ENCODE peak calls at places on chromosomes 7 and 10, in eight cellular contexts. One of them, this sample, is unnamed.

GRCh38 chr10:114042895-114043531 is 653 bp upstream of the ADRB1 start:
- DNase-seq in heart left ventricle: peak; percentile 78
- DNase-seq in choroid plexus epithelial cell: peak; percentile 63
- DNase-seq in CD8-positive, alpha-beta T cell: no peak
- DNase-seq in psoas muscle: peak; percentile 29
- DNase-seq in cardiac fibroblast: no peak
- DNase-seq in tibial artery: no peak
- DNase-seq in fibroblast of the aortic adventitia: peak; percentile 4
- DNase-seq in this sample: no peak

GRCh38 chr7:479115-479947 is 40.3 kb downstream of the PDGFA start:
- DNase-seq in heart left ventricle: peak; percentile 21
- DNase-seq in choroid plexus epithelial cell: no peak
- DNase-seq in CD8-positive, alpha-beta T cell: no peak
- DNase-seq in psoas muscle: no peak
- DNase-seq in cardiac fibroblast: no peak
- DNase-seq in tibial artery: peak; percentile 3
- DNase-seq in fibroblast of the aortic adventitia: no peak
- DNase-seq in this sample: no peak

GRCh38 chr7:155003215-155003999 is 483 bp upstream of the PAXIP1 start:
- DNase-seq in heart left ventricle: peak; percentile 90
- DNase-seq in choroid plexus epithelial cell: peak; percentile 78
- DNase-seq in CD8-positive, alpha-beta T cell: peak; percentile 86
- DNase-seq in psoas muscle: peak; percentile 84
- DNase-seq in cardiac fibroblast: peak; percentile 84
- DNase-seq in tibial artery: peak; percentile 54
- DNase-seq in fibroblast of the aortic adventitia: peak; percentile 70
- DNase-seq in this sample: no peak

GRCh38 chr7:67551027-67551426 is 554.4 kb downstream of the TYW1 start:
- DNase-seq in heart left ventricle: peak; percentile 64
- DNase-seq in choroid plexus epithelial cell: no peak
- DNase-seq in CD8-positive, alpha-beta T cell: no peak
- DNase-seq in psoas muscle: no peak
- DNase-seq in cardiac fibroblast: no peak
- DNase-seq in tibial artery: no peak
- DNase-seq in fibroblast of the aortic adventitia: no peak
- DNase-seq in this sample: no peak

GRCh38 chr10:31320598-31321211 is 1.7 kb downstream of the ZEB1 start:
- DNase-seq in heart left ventricle: peak; percentile 66
- DNase-seq in choroid plexus epithelial cell: peak; percentile 64
- DNase-seq in CD8-positive, alpha-beta T cell: peak; percentile 51
- DNase-seq in psoas muscle: peak; percentile 66
- DNase-seq in cardiac fibroblast: peak; percentile 63
- DNase-seq in tibial artery: peak; percentile 67
- DNase-seq in fibroblast of the aortic adventitia: peak; percentile 72
- DNase-seq in this sample: no peak

GRCh38 chr7:894164-894867 is 18.0 kb downstream of the GET4 start:
- DNase-seq in heart left ventricle: peak; percentile 56
- DNase-seq in choroid plexus epithelial cell: no peak
- DNase-seq in CD8-positive, alpha-beta T cell: no peak
- DNase-seq in psoas muscle: peak; percentile 12
- DNase-seq in cardiac fibroblast: no peak
- DNase-seq in tibial artery: no peak
- DNase-seq in fibroblast of the aortic adventitia: no peak
- DNase-seq in this sample: no peak

GRCh38 chr7:99476107-99476506 is 3.4 kb downstream of the ZNF789 start:
- DNase-seq in heart left ventricle: no peak
- DNase-seq in choroid plexus epithelial cell: no peak
- DNase-seq in CD8-positive, alpha-beta T cell: no peak
- DNase-seq in psoas muscle: no peak
- DNase-seq in cardiac fibroblast: no peak
- DNase-seq in tibial artery: no peak
- DNase-seq in fibroblast of the aortic adventitia: no peak
- DNase-seq in this sample: no peak

GRCh38 chr10:459743-460142 is 229.7 kb downstream of the DIP2C start:
- DNase-seq in heart left ventricle: no peak
- DNase-seq in choroid plexus epithelial cell: no peak
- DNase-seq in CD8-positive, alpha-beta T cell: no peak
- DNase-seq in psoas muscle: no peak
- DNase-seq in cardiac fibroblast: no peak
- DNase-seq in tibial artery: no peak
- DNase-seq in fibroblast of the aortic adventitia: no peak
- DNase-seq in this sample: no peak

GRCh38 chr10:112848868-112849267 is 101.2 kb upstream of the TCF7L2 start:
- DNase-seq in heart left ventricle: no peak
- DNase-seq in choroid plexus epithelial cell: no peak
- DNase-seq in CD8-positive, alpha-beta T cell: no peak
- DNase-seq in psoas muscle: no peak
- DNase-seq in cardiac fibroblast: no peak
- DNase-seq in tibial artery: no peak
- DNase-seq in fibroblast of the aortic adventitia: no peak
- DNase-seq in this sample: no peak

GRCh38 chr10:101066146-101066889 is 4.5 kb downstream of the KAZALD1 start:
- DNase-seq in heart left ventricle: peak; percentile 87
- DNase-seq in choroid plexus epithelial cell: peak; percentile 52
- DNase-seq in CD8-positive, alpha-beta T cell: peak; percentile 63
- DNase-seq in psoas muscle: peak; percentile 73
- DNase-seq in cardiac fibroblast: peak; percentile 70
- DNase-seq in tibial artery: peak; percentile 75
- DNase-seq in fibroblast of the aortic adventitia: peak; percentile 79
- DNase-seq in this sample: no peak

GRCh38 chr7:3960045-3960772 is 659.2 kb downstream of the SDK1 start:
- DNase-seq in heart left ventricle: no peak
- DNase-seq in choroid plexus epithelial cell: no peak
- DNase-seq in CD8-positive, alpha-beta T cell: no peak
- DNase-seq in psoas muscle: no peak
- DNase-seq in cardiac fibroblast: no peak
- DNase-seq in tibial artery: no peak
- DNase-seq in fibroblast of the aortic adventitia: no peak
- DNase-seq in this sample: no peak

GRCh38 chr7:127150543-127150942 is 102.2 kb downstream of the GRM8 start:
- DNase-seq in heart left ventricle: no peak
- DNase-seq in choroid plexus epithelial cell: no peak
- DNase-seq in CD8-positive, alpha-beta T cell: no peak
- DNase-seq in psoas muscle: no peak
- DNase-seq in cardiac fibroblast: no peak
- DNase-seq in tibial artery: no peak
- DNase-seq in fibroblast of the aortic adventitia: no peak
- DNase-seq in this sample: no peak
- TF ChIP-seq CTCF in heart left ventricle: no peak
- TF ChIP-seq CTCF in choroid plexus epithelial cell: no peak
- TF ChIP-seq CTCF in CD8-positive, alpha-beta T cell: no peak
- TF ChIP-seq CTCF in psoas muscle: no peak
- TF ChIP-seq CTCF in cardiac fibroblast: no peak
- TF ChIP-seq CTCF in tibial artery: no peak
- TF ChIP-seq CTCF in fibroblast of the aortic adventitia: no peak
- TF ChIP-seq CTCF in this sample: no peak

GRCh38 chr10:13720699-13721098 is 133.9 kb downstream of the PRPF18 start:
- DNase-seq in heart left ventricle: no peak
- DNase-seq in choroid plexus epithelial cell: no peak
- DNase-seq in CD8-positive, alpha-beta T cell: no peak
- DNase-seq in psoas muscle: no peak
- DNase-seq in cardiac fibroblast: no peak
- DNase-seq in tibial artery: no peak
- DNase-seq in fibroblast of the aortic adventitia: no peak
- DNase-seq in this sample: no peak

GRCh38 chr10:13717571-13717935 is 130.8 kb downstream of the PRPF18 start:
- DNase-seq in heart left ventricle: no peak
- DNase-seq in choroid plexus epithelial cell: no peak
- DNase-seq in CD8-positive, alpha-beta T cell: no peak
- DNase-seq in psoas muscle: no peak
- DNase-seq in cardiac fibroblast: no peak
- DNase-seq in tibial artery: no peak
- DNase-seq in fibroblast of the aortic adventitia: no peak
- DNase-seq in this sample: no peak

GRCh38 chr10:13717936-13718772 is 131.4 kb downstream of the PRPF18 start:
- DNase-seq in heart left ventricle: peak; percentile 90
- DNase-seq in choroid plexus epithelial cell: peak; percentile 94
- DNase-seq in CD8-positive, alpha-beta T cell: peak; percentile 41
- DNase-seq in psoas muscle: peak; percentile 77
- DNase-seq in cardiac fibroblast: peak; percentile 92
- DNase-seq in tibial artery: peak; percentile 59
- DNase-seq in fibroblast of the aortic adventitia: peak; percentile 95
- DNase-seq in this sample: no peak

GRCh38 chr10:13719411-13719810 is 132.6 kb downstream of the PRPF18 start:
- DNase-seq in heart left ventricle: no peak
- DNase-seq in choroid plexus epithelial cell: no peak
- DNase-seq in CD8-positive, alpha-beta T cell: no peak
- DNase-seq in psoas muscle: no peak
- DNase-seq in cardiac fibroblast: no peak
- DNase-seq in tibial artery: no peak
- DNase-seq in fibroblast of the aortic adventitia: peak; percentile 28
- DNase-seq in this sample: no peak

DNA sequence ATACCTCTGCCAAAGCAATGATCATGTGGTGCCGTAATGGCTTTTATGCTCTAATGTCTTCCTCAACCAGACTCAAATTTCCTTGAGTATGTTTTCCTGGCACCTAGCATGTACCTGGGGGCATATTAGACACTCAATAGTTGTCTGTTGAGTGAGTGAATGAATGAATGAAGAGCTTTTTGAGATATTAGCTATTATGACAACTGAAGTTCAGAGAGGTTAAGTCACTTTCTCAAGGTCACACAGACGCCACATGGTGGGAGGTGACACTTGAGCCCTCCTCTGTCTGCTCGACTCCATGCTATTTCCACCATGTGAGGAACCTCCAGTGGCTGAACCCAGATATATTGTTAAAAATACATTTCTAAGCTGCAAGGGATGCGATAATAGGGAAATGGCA is 132.1 kb downstream of the PRPF18 start:
- DNase-seq in heart left ventricle: no peak
- DNase-seq in choroid plexus epithelial cell: no peak
- DNase-seq in CD8-positive, alpha-beta T cell: no peak
- DNase-seq in psoas muscle: no peak
- DNase-seq in cardiac fibroblast: no peak
- DNase-seq in tibial artery: no peak
- DNase-seq in fibroblast of the aortic adventitia: no peak
- DNase-seq in this sample: no peak
- H3K4me3 ChIP-seq in heart left ventricle: peak overlapping the region; percentile 39
- H3K4me3 ChIP-seq in choroid plexus epithelial cell: no peak overlapping the region
- H3K4me3 ChIP-seq in CD8-positive, alpha-beta T cell: peak overlapping the region; percentile 27
- H3K4me3 ChIP-seq in psoas muscle: no peak overlapping the region
- H3K4me3 ChIP-seq in cardiac fibroblast: no peak overlapping the region
- H3K4me3 ChIP-seq in tibial artery: peak overlapping the region; percentile 32
- H3K4me3 ChIP-seq in fibroblast of the aortic adventitia: no peak overlapping the region
- H3K4me3 ChIP-seq in this sample: peak overlapping the region; percentile 61

GRCh38 chr7:30445770-30446169 is 32.8 kb downstream of the NOD1 start:
- DNase-seq in heart left ventricle: peak; percentile 79
- DNase-seq in choroid plexus epithelial cell: peak; percentile 77
- DNase-seq in CD8-positive, alpha-beta T cell: peak; percentile 84
- DNase-seq in psoas muscle: peak; percentile 67
- DNase-seq in cardiac fibroblast: peak; percentile 85
- DNase-seq in tibial artery: peak; percentile 82
- DNase-seq in fibroblast of the aortic adventitia: peak; percentile 66
- DNase-seq in this sample: peak; percentile 38
- TF ChIP-seq CTCF in heart left ventricle: no peak
- TF ChIP-seq CTCF in choroid plexus epithelial cell: peak; percentile 48
- TF ChIP-seq CTCF in CD8-positive, alpha-beta T cell: peak; percentile 26
- TF ChIP-seq CTCF in psoas muscle: no peak
- TF ChIP-seq CTCF in cardiac fibroblast: peak; percentile 1
- TF ChIP-seq CTCF in tibial artery: peak; percentile 17
- TF ChIP-seq CTCF in fibroblast of the aortic adventitia: peak; percentile 40
- TF ChIP-seq CTCF in this sample: no peak

DNA sequence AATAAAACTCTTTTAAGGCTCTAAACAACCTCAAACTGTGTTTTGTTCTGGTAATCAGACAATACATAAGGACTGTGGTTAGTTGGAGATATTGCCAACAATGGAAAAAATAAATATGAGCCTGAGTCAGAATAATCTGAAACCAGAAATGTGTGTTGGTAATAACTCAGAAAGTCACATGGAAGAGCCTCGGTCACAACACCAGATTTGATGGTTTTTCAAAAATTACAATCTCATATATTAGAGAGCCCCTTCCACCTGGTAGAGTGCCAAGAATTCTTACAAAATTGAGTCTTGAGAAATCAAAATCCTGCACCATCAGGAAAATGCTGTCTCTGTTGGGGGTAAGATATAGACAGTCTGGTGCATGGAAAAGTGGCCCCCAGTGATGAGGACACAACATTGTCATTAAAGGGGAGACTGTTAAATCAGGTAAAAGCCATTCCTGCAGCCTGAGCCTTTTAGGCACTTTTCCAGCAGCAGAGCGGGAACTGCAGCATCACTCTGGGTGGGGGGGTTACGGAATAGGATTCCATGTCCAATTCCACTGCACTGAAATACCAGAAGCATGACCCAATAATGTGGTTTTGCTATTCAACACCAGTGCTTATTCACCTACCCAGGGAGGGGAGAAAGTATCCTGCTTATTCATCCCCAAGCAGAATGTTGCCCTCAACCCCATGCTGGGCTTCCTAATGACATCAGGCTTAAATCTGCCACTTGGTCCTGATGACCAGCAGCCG is 9.5 kb upstream of the ADAM12 start:
- DNase-seq in heart left ventricle: no peak
- DNase-seq in choroid plexus epithelial cell: peak; percentile 99
- DNase-seq in CD8-positive, alpha-beta T cell: no peak
- DNase-seq in psoas muscle: no peak
- DNase-seq in cardiac fibroblast: peak; percentile 92
- DNase-seq in tibial artery: peak; percentile 39
- DNase-seq in fibroblast of the aortic adventitia: peak; percentile 98
- DNase-seq in this sample: no peak
- H3K4me3 ChIP-seq in heart left ventricle: no peak overlapping the region
- H3K4me3 ChIP-seq in choroid plexus epithelial cell: no peak overlapping the region
- H3K4me3 ChIP-seq in CD8-positive, alpha-beta T cell: no peak overlapping the region
- H3K4me3 ChIP-seq in psoas muscle: no peak overlapping the region
- H3K4me3 ChIP-seq in cardiac fibroblast: no peak overlapping the region
- H3K4me3 ChIP-seq in tibial artery: no peak overlapping the region
- H3K4me3 ChIP-seq in fibroblast of the aortic adventitia: peak overlapping the region; percentile 23
- H3K4me3 ChIP-seq in this sample: no peak overlapping the region

DNA sequence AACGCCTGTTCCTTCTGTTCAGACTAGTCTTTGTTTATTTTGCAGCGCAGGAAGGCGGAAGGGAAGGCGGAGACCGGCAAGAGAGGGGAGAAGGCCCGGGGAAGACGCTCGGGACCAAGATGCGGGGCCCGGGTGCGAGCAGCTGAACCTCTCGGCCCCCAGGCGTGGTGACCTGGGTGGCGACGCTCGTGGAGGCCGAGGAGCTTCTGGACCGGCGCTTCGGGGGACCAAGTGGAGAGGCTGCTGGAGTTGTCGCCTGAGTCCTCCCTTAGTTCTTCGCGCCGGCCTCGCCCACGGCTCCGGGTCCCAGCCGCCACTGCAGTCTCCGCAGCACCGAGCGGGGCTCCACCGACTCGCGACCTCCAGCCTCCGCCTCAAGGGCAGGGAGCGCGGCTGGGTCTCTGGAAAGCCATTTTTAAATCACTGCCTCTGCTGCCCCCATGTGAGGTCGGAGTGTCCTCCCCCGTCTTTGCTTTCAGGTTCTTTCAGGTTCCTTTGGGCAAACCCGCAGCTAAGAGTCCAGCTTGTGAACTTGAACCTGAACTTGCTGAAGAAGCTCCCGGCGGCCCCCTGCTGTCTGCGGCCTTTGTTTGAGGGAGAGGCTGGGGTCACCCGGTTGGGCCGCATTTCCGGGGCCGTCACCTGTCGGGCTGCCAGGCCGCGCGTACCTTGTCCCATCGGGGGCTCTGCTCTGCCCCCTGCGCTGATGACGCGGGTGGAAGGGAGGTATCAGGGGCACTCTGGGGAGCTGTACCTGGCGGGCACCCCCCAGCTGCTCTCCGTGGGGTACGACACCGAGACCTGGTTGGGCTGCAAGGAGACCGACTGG is 136.0 kb downstream of the KIF20B start:
- DNase-seq in heart left ventricle: peak; percentile 66
- DNase-seq in choroid plexus epithelial cell: peak; percentile 45
- DNase-seq in CD8-positive, alpha-beta T cell: peak; percentile 33
- DNase-seq in psoas muscle: no peak
- DNase-seq in cardiac fibroblast: peak; percentile 42
- DNase-seq in tibial artery: peak; percentile 20
- DNase-seq in fibroblast of the aortic adventitia: peak; percentile 9
- DNase-seq in this sample: no peak
- TF ChIP-seq CTCF in heart left ventricle: no peak
- TF ChIP-seq CTCF in choroid plexus epithelial cell: peak; percentile 8
- TF ChIP-seq CTCF in CD8-positive, alpha-beta T cell: no peak
- TF ChIP-seq CTCF in psoas muscle: no peak
- TF ChIP-seq CTCF in cardiac fibroblast: peak; percentile 13
- TF ChIP-seq CTCF in tibial artery: no peak
- TF ChIP-seq CTCF in fibroblast of the aortic adventitia: peak; percentile 5
- TF ChIP-seq CTCF in this sample: no peak